ENCODE peak calls at places on chromosomes 4 and X, in eight cellular contexts. M is naive thymus-derived CD8-positive, alpha-beta T cell; K is AG09309; H is fibroblast of lung; A is aorta; L is fibroblast of mammary gland; S is heart left ventricle; D is activated B cell treated with CpG ODN at 0.5 μM for 24 hours. I is an unnamed sample.

GRCh38 chr4:52983563-52984303 is 121.6 kb downstream of the RASL11B start:
- DNase-seq in A (no peak), S (no peak), K (no peak), D (no peak), M (no peak), H (peak; percentile 39), L (peak; percentile 75), I (peak; percentile 55)

GRCh38 chr4:47531241-47531953 is 46.3 kb downstream of the ATP10D start:
- DNase-seq in A (no peak), H (peak; percentile 98), M (peak; percentile 32), S (no peak), L (peak; percentile 88), D (no peak), K (no peak), I (peak; percentile 55)

GRCh38 chr4:181030961-181031360 is 1212.2 kb upstream of the TENM3 start:
- DNase-seq in H (peak; percentile 78), D (no peak), L (peak; percentile 96), S (no peak), M (no peak), A (no peak), K (peak; percentile 47), I (peak; percentile 21)

GRCh38 chrX:100642296-100642695 is 1.7 kb upstream of the SRPX2 start:
- DNase-seq in K (no peak), L (no peak), D (no peak), S (no peak), A (no peak), M (no peak), H (no peak), I (no peak)

GRCh38 chr4:37601527-37601926 is 84.6 kb downstream of the RELL1 start:
- DNase-seq in K (peak; percentile 82), A (no peak), L (peak; percentile 70), M (no peak), H (peak; percentile 71), D (no peak), S (no peak), I (peak; percentile 19)

GRCh38 chr4:13348216-13348615 is 135.9 kb downstream of the RAB28 start:
- DNase-seq in S (no peak), M (no peak), H (peak; percentile 5), L (no peak), A (no peak), D (no peak), K (no peak), I (no peak)

GRCh38 chr4:25085621-25086020 is 54.9 kb upstream of the LGI2 start:
- DNase-seq in K (no peak), S (no peak), A (no peak), L (no peak), D (no peak), H (no peak), M (no peak), I (no peak)

GRCh38 chrX:101078716-101079115 is at the start of gene TMEM35A:
- DNase-seq in H (peak; percentile 44), L (peak; percentile 27), S (no peak), D (no peak), A (no peak), M (no peak), K (no peak), I (peak; percentile 21)

GRCh38 chrX:70046978-70047377 is 2.8 kb downstream of the AWAT2 start:
- DNase-seq in D (no peak), M (no peak), H (no peak), K (no peak), L (peak; percentile 20), A (no peak), S (no peak), I (no peak)

I was measured in AG08396.